ENCODE peak calls at places on chromosomes 2 and 18, in ten cellular contexts. Z, I, A, P, S, E, B, Y, G and D are unnamed samples.

GRCh38 chr2:30425326-30425725 is 21.7 kb upstream of the LCLAT1 start:
- DNase-seq in G (no peak), S (no peak), E (peak), I (no peak), B (peak), Y (no peak), A (no peak), Z (no peak), P (no peak), D (peak)

GRCh38 chr2:165745916-165746315 is 48.1 kb downstream of the GALNT3 start:
- DNase-seq in B (peak), Y (no peak), P (no peak), I (no peak), G (peak), A (peak), Z (no peak), S (no peak), E (no peak), D (no peak)

GRCh38 chr2:242060212-242060835 is 190.8 kb downstream of the RTP5 start:
- DNase-seq in E (no peak), S (no peak), A (peak), G (no peak), Z (no peak), B (peak), Y (peak), P (no peak), I (no peak), D (no peak)

GRCh38 chr2:121722479-121722878 is 14.2 kb downstream of the NIFK start:
- DNase-seq in E (peak), B (peak), P (no peak), Y (no peak), Z (no peak), G (no peak), A (no peak), S (no peak), I (no peak), D (no peak)

GRCh38 chr2:74364533-74365505 is 15.3 kb downstream of the DCTN1 start:
- DNase-seq in I (no peak), P (no peak), G (no peak), Z (no peak), A (no peak), E (no peak), Y (no peak), B (no peak), S (no peak), D (no peak)

GRCh38 chr18:57469884-57470283 is 34.7 kb downstream of the ONECUT2 start:
- DNase-seq in E (no peak), Y (peak), Z (no peak), B (no peak), S (no peak), A (no peak), I (no peak), G (no peak), P (no peak), D (no peak)

GRCh38 chr2:70714141-70714905 is 53.7 kb downstream of the ADD2 start:
- DNase-seq in P (no peak), B (no peak), E (no peak), S (no peak), A (no peak), Y (no peak), I (no peak), G (no peak), Z (no peak), D (no peak)

GRCh38 chr2:98734823-98735260 is 3.9 kb upstream of the MGAT4A start:
- DNase-seq in Z (no peak), A (no peak), Y (no peak), B (no peak), E (no peak), P (peak), G (no peak), I (no peak), S (no peak), D (no peak)

GRCh38 chr2:96906719-96907404 is 37.0 kb upstream of the SEMA4C start:
- DNase-seq in Y (no peak), G (no peak), P (no peak), A (peak), E (peak), Z (no peak), B (peak), I (peak), S (no peak), D (peak)

GRCh38 chr2:26534865-26535662 is 57.1 kb upstream of the OTOF start:
- DNase-seq in S (no peak), Z (no peak), I (no peak), P (no peak), Y (no peak), B (no peak), E (peak), G (peak), A (no peak), D (peak)

GRCh38 chr18:79400591-79401381 is 5.1 kb downstream of the NFATC1 start:
- DNase-seq in B (peak), S (peak), Y (no peak), A (no peak), P (no peak), Z (no peak), I (peak), E (no peak), G (peak), D (peak)

GRCh38 chr2:127576433-127577207 is 41.1 kb downstream of the MYO7B start:
- DNase-seq in G (no peak), B (peak), I (peak), A (peak), E (peak), P (no peak), Y (no peak), S (no peak), Z (no peak), D (peak)

GRCh38 chr2:53989210-53989862 is 18.5 kb upstream of the PSME4 start:
- DNase-seq in S (no peak), Y (no peak), I (no peak), A (no peak), Z (no peak), E (no peak), B (no peak), G (no peak), P (no peak), D (no peak)

GRCh38 chr18:31497711-31498449 is at the start of gene DSG2:
- DNase-seq in P (peak), G (peak), E (no peak), I (peak), B (no peak), Y (peak), S (no peak), A (no peak), Z (peak), D (no peak)